ENCODE peak calls at places on chromosomes 12 and 14, in seven cellular contexts. E, J, A, Y, I, K and D are unnamed samples.
A peak's percentile ranks its signal among the peaks of the same experiment; 100 is the strongest.

GRCh38 chr14:21997300-21997699 is 323.7 kb upstream of the OR4E1 start:
- DNase-seq in E (peak; percentile 5), J (peak; percentile 42), A (peak; percentile 3), Y (peak; percentile 82), I (no peak), K (peak; percentile 70), D (peak; percentile 4)

GRCh38 chr12:116591608-116592115 is 32.5 kb downstream of the MAP1LC3B2 start:
- DNase-seq in E (peak; percentile 46), J (no peak), A (no peak), Y (no peak), I (no peak), K (no peak), D (no peak)

GRCh38 chr12:93144109-93144508 is 215.0 kb upstream of the EEA1 start:
- DNase-seq in E (no peak), J (no peak), A (no peak), Y (no peak), I (no peak), K (no peak), D (no peak)

GRCh38 chr12:101707131-101707782 is 9.8 kb downstream of the CHPT1 start:
- DNase-seq in E (peak; percentile 18), J (no peak), A (peak; percentile 5), Y (no peak), I (no peak), K (no peak), D (peak; percentile 54)

GRCh38 chr14:70663707-70664179 is 22.0 kb downstream of the TTC9 start:
- DNase-seq in E (peak; percentile 3), J (no peak), A (peak; percentile 18), Y (no peak), I (no peak), K (no peak), D (no peak)

GRCh38 chr14:91929700-91930099 is 17.8 kb downstream of the FBLN5 start:
- DNase-seq in E (peak; percentile 30), J (no peak), A (peak; percentile 81), Y (no peak), I (no peak), K (no peak), D (no peak)

GRCh38 chr12:10031771-10032175 is 1.3 kb downstream of the CLEC9A start:
- DNase-seq in E (peak; percentile 66), J (no peak), A (peak; percentile 96), Y (peak; percentile 59), I (no peak), K (no peak), D (no peak)

GRCh38 chr14:23056956-23057756 is at the start of gene CDH24:
- DNase-seq in E (peak; percentile 79), J (peak; percentile 77), A (peak; percentile 50), Y (peak; percentile 89), I (peak; percentile 64), K (peak; percentile 90), D (no peak)

GRCh38 chr12:27176765-27177164 is 67.3 kb upstream of the STK38L start:
- DNase-seq in E (peak; percentile 58), J (peak; percentile 53), A (peak; percentile 94), Y (no peak), I (no peak), K (peak; percentile 65), D (no peak)